ENCODE peak calls at places on chromosomes 16 and 17, in nine cellular contexts. One of them, this sample, is unnamed.

GRCh38 chr16:4601317-4602186 is 13.1 kb downstream of the UBALD1 start:
- DNase-seq in NCI-H1417: no peak
- DNase-seq in esophagus squamous epithelium: no peak
- DNase-seq in T-helper 22 cell: no peak
- DNase-seq in stimulated activated naive B cell treated with anti-CD40 and anti-IgM and Interleukin-4, amounts not matched to agents 10 μg/mL and 1 μg/mL and 100 μg/mL, for 72 hours: no peak
- DNase-seq in NCI-H774: peak
- DNase-seq in NCI-H2171 treated with DMSO at 0.1 percent for 48 hours: no peak
- DNase-seq in kidney glomerular epithelial cell: no peak
- DNase-seq in EH: no peak
- DNase-seq in this sample: no peak

GRCh38 chr17:74870512-74870911 is 2.3 kb downstream of the FDXR start:
- DNase-seq in NCI-H1417: no peak
- DNase-seq in esophagus squamous epithelium: no peak
- DNase-seq in T-helper 22 cell: no peak
- DNase-seq in stimulated activated naive B cell treated with anti-CD40 and anti-IgM and Interleukin-4, amounts not matched to agents 10 μg/mL and 1 μg/mL and 100 μg/mL, for 72 hours: no peak
- DNase-seq in NCI-H774: no peak
- DNase-seq in NCI-H2171 treated with DMSO at 0.1 percent for 48 hours: no peak
- DNase-seq in kidney glomerular epithelial cell: peak
- DNase-seq in EH: peak
- DNase-seq in this sample: peak

GRCh38 chr16:13957197-13958078 is 37.5 kb downstream of the ERCC4 start:
- DNase-seq in NCI-H1417: peak
- DNase-seq in esophagus squamous epithelium: no peak
- DNase-seq in T-helper 22 cell: no peak
- DNase-seq in stimulated activated naive B cell treated with anti-CD40 and anti-IgM and Interleukin-4, amounts not matched to agents 10 μg/mL and 1 μg/mL and 100 μg/mL, for 72 hours: peak
- DNase-seq in NCI-H774: peak
- DNase-seq in NCI-H2171 treated with DMSO at 0.1 percent for 48 hours: peak
- DNase-seq in kidney glomerular epithelial cell: peak
- DNase-seq in EH: peak
- DNase-seq in this sample: peak

GRCh38 chr17:22512997-22513538 is 820.7 kb downstream of the KCNJ18 start:
- DNase-seq in NCI-H1417: no peak
- DNase-seq in esophagus squamous epithelium: no peak
- DNase-seq in T-helper 22 cell: no peak
- DNase-seq in stimulated activated naive B cell treated with anti-CD40 and anti-IgM and Interleukin-4, amounts not matched to agents 10 μg/mL and 1 μg/mL and 100 μg/mL, for 72 hours: no peak
- DNase-seq in NCI-H774: no peak
- DNase-seq in NCI-H2171 treated with DMSO at 0.1 percent for 48 hours: no peak
- DNase-seq in kidney glomerular epithelial cell: no peak
- DNase-seq in EH: no peak
- DNase-seq in this sample: no peak

GRCh38 chr16:56681939-56682702 is at the start of gene MT1X:
- DNase-seq in NCI-H1417: peak
- DNase-seq in esophagus squamous epithelium: peak
- DNase-seq in T-helper 22 cell: peak
- DNase-seq in stimulated activated naive B cell treated with anti-CD40 and anti-IgM and Interleukin-4, amounts not matched to agents 10 μg/mL and 1 μg/mL and 100 μg/mL, for 72 hours: peak
- DNase-seq in NCI-H774: peak
- DNase-seq in NCI-H2171 treated with DMSO at 0.1 percent for 48 hours: peak
- DNase-seq in kidney glomerular epithelial cell: peak
- DNase-seq in EH: peak
- DNase-seq in this sample: peak

GRCh38 chr17:83162035-83162745 is 82.8 kb downstream of the METRNL start:
- DNase-seq in NCI-H1417: no peak
- DNase-seq in esophagus squamous epithelium: no peak
- DNase-seq in T-helper 22 cell: no peak
- DNase-seq in stimulated activated naive B cell treated with anti-CD40 and anti-IgM and Interleukin-4, amounts not matched to agents 10 μg/mL and 1 μg/mL and 100 μg/mL, for 72 hours: no peak
- DNase-seq in NCI-H774: no peak
- DNase-seq in NCI-H2171 treated with DMSO at 0.1 percent for 48 hours: no peak
- DNase-seq in kidney glomerular epithelial cell: no peak
- DNase-seq in EH: no peak
- DNase-seq in this sample: no peak

GRCh38 chr17:73719588-73720071 is 75.4 kb upstream of the SDK2 start:
- DNase-seq in NCI-H1417: peak
- DNase-seq in esophagus squamous epithelium: no peak
- DNase-seq in T-helper 22 cell: no peak
- DNase-seq in stimulated activated naive B cell treated with anti-CD40 and anti-IgM and Interleukin-4, amounts not matched to agents 10 μg/mL and 1 μg/mL and 100 μg/mL, for 72 hours: no peak
- DNase-seq in NCI-H774: peak
- DNase-seq in NCI-H2171 treated with DMSO at 0.1 percent for 48 hours: no peak
- DNase-seq in kidney glomerular epithelial cell: no peak
- DNase-seq in EH: no peak
- DNase-seq in this sample: no peak

GRCh38 chr16:28837672-28838557 is 8.2 kb downstream of the TUFM start:
- DNase-seq in NCI-H1417: no peak
- DNase-seq in esophagus squamous epithelium: no peak
- DNase-seq in T-helper 22 cell: no peak
- DNase-seq in stimulated activated naive B cell treated with anti-CD40 and anti-IgM and Interleukin-4, amounts not matched to agents 10 μg/mL and 1 μg/mL and 100 μg/mL, for 72 hours: no peak
- DNase-seq in NCI-H774: no peak
- DNase-seq in NCI-H2171 treated with DMSO at 0.1 percent for 48 hours: no peak
- DNase-seq in kidney glomerular epithelial cell: no peak
- DNase-seq in EH: no peak
- DNase-seq in this sample: no peak

GRCh38 chr16:87344931-87345631 is 27.9 kb upstream of the C16orf95 start:
- DNase-seq in NCI-H1417: peak
- DNase-seq in esophagus squamous epithelium: no peak
- DNase-seq in T-helper 22 cell: peak
- DNase-seq in stimulated activated naive B cell treated with anti-CD40 and anti-IgM and Interleukin-4, amounts not matched to agents 10 μg/mL and 1 μg/mL and 100 μg/mL, for 72 hours: peak
- DNase-seq in NCI-H774: no peak
- DNase-seq in NCI-H2171 treated with DMSO at 0.1 percent for 48 hours: peak
- DNase-seq in kidney glomerular epithelial cell: no peak
- DNase-seq in EH: no peak
- DNase-seq in this sample: no peak

GRCh38 chr17:73196500-73196899 is 3.6 kb downstream of the COG1 start:
- DNase-seq in NCI-H1417: peak
- DNase-seq in esophagus squamous epithelium: no peak
- DNase-seq in T-helper 22 cell: no peak
- DNase-seq in stimulated activated naive B cell treated with anti-CD40 and anti-IgM and Interleukin-4, amounts not matched to agents 10 μg/mL and 1 μg/mL and 100 μg/mL, for 72 hours: no peak
- DNase-seq in NCI-H774: peak
- DNase-seq in NCI-H2171 treated with DMSO at 0.1 percent for 48 hours: no peak
- DNase-seq in kidney glomerular epithelial cell: peak
- DNase-seq in EH: no peak
- DNase-seq in this sample: peak

This sample was measured in adipocyte.